ENCODE peak calls at places on chromosome 20, in four cellular contexts. Q is GM04504, U is coronary artery, Y is left cardiac atrium. J is an unnamed sample.

GRCh38 chr20:4811661-4812181 is 90.0 kb downstream of the PRND start:
- DNase-seq in Y (peak), Q (no peak), U (no peak), J (no peak)

GRCh38 chr20:42281801-42282200 is 663.6 kb upstream of the CHD6 start:
- DNase-seq in Q (no peak), U (no peak), Y (no peak), J (no peak)

GRCh38 chr20:10454135-10454750 is 19.1 kb downstream of the SLX4IP start:
- DNase-seq in Y (no peak), U (no peak), Q (no peak), J (no peak)

GRCh38 chr20:51570755-51571469 is 28.4 kb upstream of the NFATC2 start:
- DNase-seq in U (no peak), Q (no peak), Y (peak), J (no peak)

GRCh38 chr20:49775229-49775693 is 37.4 kb upstream of the SLC9A8 start:
- DNase-seq in U (no peak), Q (peak), Y (peak), J (peak)

GRCh38 chr20:32965581-32966373 is 38.5 kb downstream of the SUN5 start:
- DNase-seq in Q (no peak), U (peak), Y (no peak), J (no peak)

GRCh38 chr20:22601361-22602141 is 17.2 kb upstream of the FOXA2 start:
- DNase-seq in U (no peak), Y (no peak), Q (no peak), J (no peak)

GRCh38 chr20:57266251-57267157 is at the start of gene BMP7:
- DNase-seq in U (no peak), Q (no peak), Y (no peak), J (no peak)

GRCh38 chr20:64051532-64052325 is 2.3 kb upstream of the SOX18 start:
- DNase-seq in Q (no peak), Y (peak), U (no peak), J (no peak)

GRCh38 chr20:43442310-43442880 is 15.3 kb upstream of the SRSF6 start:
- DNase-seq in Y (no peak), U (no peak), Q (peak), J (no peak)

GRCh38 chr20:47334022-47334551 is 22.4 kb downstream of the ZMYND8 start:
- DNase-seq in Q (peak), U (no peak), Y (no peak), J (peak)

GRCh38 chr20:2140561-2140960 is 38.9 kb downstream of the STK35 start:
- DNase-seq in U (no peak), Q (peak), Y (peak), J (no peak)

GRCh38 chr20:3166338-3166912 is 6.8 kb upstream of the FASTKD5 start:
- DNase-seq in U (no peak), Y (no peak), Q (no peak), J (no peak)

J was measured in BJ.